ENCODE peak calls at places on chromosomes 6 and 20, in six cellular contexts. D, R, J, L, I and B are unnamed samples.

GRCh38 chr20:57231161-57231560 is 35.3 kb downstream of the BMP7 start:
- DNase-seq in D (no peak), R (no peak), J (no peak), L (no peak), I (no peak), B (no peak)

GRCh38 chr6:151063339-151063738 is 176.4 kb upstream of the AKAP12 start:
- DNase-seq in D (no peak), R (no peak), J (no peak), L (peak), I (peak), B (no peak)

GRCh38 chr20:34549291-34549928 is 9.1 kb upstream of the MAP1LC3A start:
- DNase-seq in D (no peak), R (no peak), J (no peak), L (no peak), I (no peak), B (no peak)

GRCh38 chr6:8155259-8156012 is 53.1 kb upstream of the EEF1E1 start:
- DNase-seq in D (no peak), R (no peak), J (no peak), L (no peak), I (no peak), B (no peak)

GRCh38 chr6:121485359-121485809 is 49.9 kb downstream of the GJA1 start:
- DNase-seq in D (no peak), R (no peak), J (no peak), L (no peak), I (no peak), B (no peak)

GRCh38 chr20:14470231-14470894 is 133.0 kb upstream of the FLRT3 start:
- DNase-seq in D (no peak), R (no peak), J (no peak), L (no peak), I (no peak), B (no peak)

GRCh38 chr6:8219352-8219943 is 117.1 kb upstream of the EEF1E1 start:
- DNase-seq in D (no peak), R (peak), J (peak), L (peak), I (peak), B (peak)

GRCh38 chr6:36860126-36860525 is 14.5 kb downstream of the PPIL1 start:
- DNase-seq in D (no peak), R (no peak), J (no peak), L (no peak), I (no peak), B (no peak)

GRCh38 chr6:166763606-166764472 is 136.8 kb upstream of the RPS6KA2 start:
- DNase-seq in D (no peak), R (no peak), J (no peak), L (no peak), I (no peak), B (no peak)

GRCh38 chr20:36543187-36544133 is 2.1 kb downstream of the MYL9 start:
- DNase-seq in D (no peak), R (no peak), J (no peak), L (peak), I (no peak), B (no peak)

GRCh38 chr20:48630342-48631075 is 197.3 kb downstream of the PREX1 start:
- DNase-seq in D (no peak), R (no peak), J (no peak), L (no peak), I (no peak), B (no peak)

GRCh38 chr20:63313349-63314014 is 20.5 kb downstream of the COL20A1 start:
- DNase-seq in D (no peak), R (no peak), J (no peak), L (no peak), I (no peak), B (no peak)

GRCh38 chr6:143258945-143259344 is 191.6 kb downstream of the ADAT2 start:
- DNase-seq in D (no peak), R (no peak), J (no peak), L (no peak), I (no peak), B (no peak)

GRCh38 chr6:63663147-63663877 is 27.7 kb downstream of the PHF3 start:
- DNase-seq in D (no peak), R (no peak), J (peak), L (peak), I (peak), B (no peak)

GRCh38 chr20:3248167-3248992 is 9.4 kb upstream of the SLC4A11 start:
- DNase-seq in D (no peak), R (no peak), J (peak), L (peak), I (no peak), B (peak)

GRCh38 chr6:93792751-93793150 is 373.4 kb upstream of the EPHA7 start:
- DNase-seq in D (no peak), R (no peak), J (no peak), L (peak), I (no peak), B (no peak)

GRCh38 chr6:41372526-41373366 is 37.3 kb downstream of the NCR2 start:
- DNase-seq in D (no peak), R (no peak), J (no peak), L (no peak), I (no peak), B (no peak)

GRCh38 chr6:91653954-91654843 is 1067.3 kb upstream of the MAP3K7 start:
- DNase-seq in D (no peak), R (no peak), J (no peak), L (peak), I (no peak), B (peak)

GRCh38 chr20:49948809-49949507 is 12.8 kb downstream of the RNF114 start:
- DNase-seq in D (no peak), R (no peak), J (peak), L (peak), I (peak), B (no peak)

GRCh38 chr20:43942661-43943285 is 28.1 kb downstream of the TOX2 start:
- DNase-seq in D (no peak), R (no peak), J (peak), L (peak), I (peak), B (no peak)

GRCh38 chr6:12636336-12636735 is 80.2 kb upstream of the PHACTR1 start:
- DNase-seq in D (no peak), R (no peak), J (no peak), L (no peak), I (no peak), B (no peak)

GRCh38 chr6:39268721-39269120 is 39.4 kb upstream of the KCNK5 start:
- DNase-seq in D (no peak), R (no peak), J (no peak), L (no peak), I (no peak), B (no peak)

GRCh38 chr6:43669050-43669921 is 18.3 kb downstream of the MRPS18A start:
- DNase-seq in D (peak), R (no peak), J (no peak), L (peak), I (no peak), B (no peak)

GRCh38 chr6:142821860-142822259 is 123.1 kb downstream of the HIVEP2 start:
- DNase-seq in D (peak), R (no peak), J (no peak), L (no peak), I (no peak), B (no peak)

GRCh38 chr6:128024976-128025375 is 124.1 kb upstream of the THEMIS start:
- DNase-seq in D (no peak), R (no peak), J (no peak), L (no peak), I (no peak), B (no peak)

GRCh38 chr20:38130687-38131587 is 34.1 kb downstream of the TGM2 start:
- DNase-seq in D (no peak), R (no peak), J (no peak), L (no peak), I (no peak), B (no peak)

GRCh38 chr20:50077818-50078601 is 34.9 kb downstream of the UBE2V1 start:
- DNase-seq in D (no peak), R (no peak), J (no peak), L (no peak), I (no peak), B (no peak)

GRCh38 chr20:17701826-17702225 is 2.1 kb downstream of the BANF2 start:
- DNase-seq in D (peak), R (no peak), J (no peak), L (no peak), I (no peak), B (no peak)

GRCh38 chr20:57397004-57397692 is 6.0 kb downstream of the RBM38 start:
- DNase-seq in D (no peak), R (no peak), J (no peak), L (peak), I (no peak), B (no peak)

GRCh38 chr6:16413399-16413798 is 175.0 kb downstream of the GMPR start:
- DNase-seq in D (no peak), R (no peak), J (no peak), L (no peak), I (no peak), B (no peak)

GRCh38 chr6:111661541-111662041 is 55.9 kb upstream of the TRAF3IP2 start:
- DNase-seq in D (no peak), R (no peak), J (no peak), L (no peak), I (no peak), B (no peak)

GRCh38 chr6:157774153-157775135 is 48.6 kb upstream of the SNX9 start:
- DNase-seq in D (no peak), R (no peak), J (no peak), L (no peak), I (no peak), B (no peak)

GRCh38 chr6:90483116-90483839 is 103.6 kb downstream of the MAP3K7 start:
- DNase-seq in D (no peak), R (no peak), J (no peak), L (no peak), I (peak), B (no peak)